ENCODE peak calls at places on chromosome 11, in four cellular contexts. C is fibroblast of mammary gland, A is pancreas, Z is cardiac muscle cell. Q is an unnamed sample.

GRCh38 chr11:14924291-14924690 is 32.3 kb upstream of the CYP2R1 start:
- DNase-seq in C (no peak), A (no peak), Z (no peak), Q (no peak)

GRCh38 chr11:69293819-69294505 is at the start of gene MYEOV:
- DNase-seq in C (peak), A (no peak), Z (no peak), Q (peak)

GRCh38 chr11:131302831-131303230 is 67.6 kb upstream of the NTM start:
- DNase-seq in C (peak), A (no peak), Z (no peak), Q (peak)

GRCh38 chr11:127925430-127925829 is 661.9 kb downstream of the ETS1 start:
- DNase-seq in C (peak), A (no peak), Z (no peak), Q (peak)

GRCh38 chr11:59698506-59698905 is 15.1 kb downstream of the OR10V1 start:
- DNase-seq in C (no peak), A (no peak), Z (no peak), Q (peak)

GRCh38 chr11:19919050-19919561 is 206.5 kb downstream of the NAV2 start:
- DNase-seq in C (peak), A (peak), Z (no peak), Q (peak)

GRCh38 chr11:63212742-63213141 is 30.7 kb downstream of the SLC22A25 start:
- DNase-seq in C (peak), A (no peak), Z (peak), Q (peak)

GRCh38 chr11:120516461-120517389 is 5.2 kb downstream of the GRIK4 start:
- DNase-seq in C (no peak), A (no peak), Z (peak), Q (no peak)

GRCh38 chr11:128448487-128448886 is 138.9 kb downstream of the ETS1 start:
- DNase-seq in C (peak), A (peak), Z (no peak), Q (no peak)

GRCh38 chr11:20000393-20001134 is 159.7 kb downstream of the DBX1 start:
- DNase-seq in C (no peak), A (no peak), Z (peak), Q (no peak)

GRCh38 chr11:1177020-1177770 is 19.4 kb downstream of the MUC5AC start:
- DNase-seq in C (no peak), A (no peak), Z (no peak), Q (no peak)

GRCh38 chr11:108733479-108734116 is 68.7 kb downstream of the DDX10 start:
- DNase-seq in C (peak), A (no peak), Z (no peak), Q (peak)

GRCh38 chr11:15893080-15893492 is 463.3 kb downstream of the SOX6 start:
- DNase-seq in C (peak), A (no peak), Z (no peak), Q (peak)

GRCh38 chr11:46120711-46121327 is 435 bp downstream of the PHF21A start:
- DNase-seq in C (peak), A (peak), Z (peak), Q (peak)

GRCh38 chr11:116397556-116398167 is 375.1 kb downstream of the BUD13 start:
- DNase-seq in C (no peak), A (no peak), Z (no peak), Q (no peak)

GRCh38 chr11:69463892-69464620 is 17.4 kb upstream of the LINC01488 start:
- DNase-seq in C (no peak), A (no peak), Z (no peak), Q (no peak)

GRCh38 chr11:104028476-104028875 is 8.0 kb upstream of the DDI1 start:
- DNase-seq in C (no peak), A (no peak), Z (no peak), Q (peak)

GRCh38 chr11:6233984-6234313 is 487 bp downstream of the FHIP1B start:
- DNase-seq in C (no peak), A (no peak), Z (no peak), Q (no peak)

GRCh38 chr11:128494418-128495332 is 92.7 kb downstream of the ETS1 start:
- DNase-seq in C (peak), A (no peak), Z (no peak), Q (no peak)

GRCh38 chr11:44561964-44562734 is 3.3 kb upstream of the CD82 start:
- DNase-seq in C (no peak), A (no peak), Z (no peak), Q (no peak)

GRCh38 chr11:102323542-102324261 is 6.4 kb downstream of the BIRC3 start:
- DNase-seq in C (peak), A (no peak), Z (no peak), Q (peak)

GRCh38 chr11:100550298-100550697 is 136.8 kb upstream of the ARHGAP42 start:
- DNase-seq in C (no peak), A (no peak), Z (no peak), Q (no peak)

GRCh38 chr11:124894606-124895430 is 2.8 kb downstream of the ROBO4 start:
- DNase-seq in C (peak), A (no peak), Z (no peak), Q (no peak)

GRCh38 chr11:14974723-14975587 is 2.8 kb upstream of the CALCA start:
- DNase-seq in C (peak), A (peak), Z (peak), Q (peak)

GRCh38 chr11:31834237-31834636 is 23.1 kb upstream of the PAX6 start:
- DNase-seq in C (no peak), A (no peak), Z (no peak), Q (no peak)

GRCh38 chr11:133508448-133508847 is 23.9 kb downstream of the OPCML start:
- DNase-seq in C (no peak), A (no peak), Z (no peak), Q (no peak)

GRCh38 chr11:45266693-45267451 is 19.3 kb downstream of the SYT13 start:
- DNase-seq in C (no peak), A (no peak), Z (no peak), Q (no peak)

GRCh38 chr11:129392995-129393394 is 17.3 kb downstream of the BARX2 start:
- DNase-seq in C (no peak), A (no peak), Z (no peak), Q (no peak)

GRCh38 chr11:70715166-70715565 is 316.8 kb downstream of the CTTN start:
- DNase-seq in C (no peak), A (no peak), Z (no peak), Q (no peak)

GRCh38 chr11:132312161-132312560 is 941.7 kb downstream of the NTM start:
- DNase-seq in C (peak), A (no peak), Z (no peak), Q (peak)

GRCh38 chr11:123308077-123308476 is 113.0 kb upstream of the CLMP start:
- DNase-seq in C (peak), A (no peak), Z (peak), Q (peak)

GRCh38 chr11:81596709-81597108 is 1137.0 kb downstream of the FAM181B start:
- DNase-seq in C (no peak), A (no peak), Z (peak), Q (no peak)

DNA sequence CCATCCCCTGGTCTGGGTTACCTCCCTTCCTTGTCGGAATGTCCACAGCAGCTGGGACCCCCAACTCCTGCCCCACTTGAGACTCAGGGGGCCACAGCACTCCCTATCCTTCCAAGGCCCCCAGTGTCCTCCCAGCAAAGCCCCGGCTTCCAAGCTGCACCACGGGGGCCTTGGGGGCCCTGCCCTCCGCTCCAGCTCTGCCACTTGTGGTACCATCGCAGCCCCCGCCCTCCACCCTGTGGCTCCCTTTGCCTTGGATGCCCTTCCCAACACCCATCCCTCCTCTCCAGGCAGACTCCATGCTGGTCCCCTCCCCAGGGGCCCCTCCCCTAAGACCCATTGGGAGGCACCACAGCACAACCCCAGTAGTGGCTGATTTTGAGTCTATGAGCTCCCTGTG is 17.3 kb downstream of the TMEM258 start:
- DNase-seq in C (no peak), A (no peak), Z (no peak), Q (no peak)
- TF ChIP-seq CTCF in C (no peak), A (no peak), Z (no peak), Q (no peak)

GRCh38 chr11:94746721-94747120 is 21.4 kb upstream of the AMOTL1 start:
- DNase-seq in C (no peak), A (no peak), Z (no peak), Q (no peak)
- TF ChIP-seq CTCF in C (no peak), A (no peak), Z (no peak), Q (no peak)

GRCh38 chr11:65378928-65379638 is 3.4 kb downstream of the SLC25A45 start:
- DNase-seq in C (no peak), A (no peak), Z (no peak), Q (no peak)

GRCh38 chr11:65377036-65377435 is 5.4 kb downstream of the SLC25A45 start:
- DNase-seq in C (no peak), A (no peak), Z (no peak), Q (no peak)

GRCh38 chr11:65377777-65378176 is 4.7 kb downstream of the SLC25A45 start:
- DNase-seq in C (no peak), A (no peak), Z (no peak), Q (no peak)

GRCh38 chr11:65379698-65380459 is 2.6 kb downstream of the SLC25A45 start:
- DNase-seq in C (no peak), A (no peak), Z (no peak), Q (no peak)

DNA sequence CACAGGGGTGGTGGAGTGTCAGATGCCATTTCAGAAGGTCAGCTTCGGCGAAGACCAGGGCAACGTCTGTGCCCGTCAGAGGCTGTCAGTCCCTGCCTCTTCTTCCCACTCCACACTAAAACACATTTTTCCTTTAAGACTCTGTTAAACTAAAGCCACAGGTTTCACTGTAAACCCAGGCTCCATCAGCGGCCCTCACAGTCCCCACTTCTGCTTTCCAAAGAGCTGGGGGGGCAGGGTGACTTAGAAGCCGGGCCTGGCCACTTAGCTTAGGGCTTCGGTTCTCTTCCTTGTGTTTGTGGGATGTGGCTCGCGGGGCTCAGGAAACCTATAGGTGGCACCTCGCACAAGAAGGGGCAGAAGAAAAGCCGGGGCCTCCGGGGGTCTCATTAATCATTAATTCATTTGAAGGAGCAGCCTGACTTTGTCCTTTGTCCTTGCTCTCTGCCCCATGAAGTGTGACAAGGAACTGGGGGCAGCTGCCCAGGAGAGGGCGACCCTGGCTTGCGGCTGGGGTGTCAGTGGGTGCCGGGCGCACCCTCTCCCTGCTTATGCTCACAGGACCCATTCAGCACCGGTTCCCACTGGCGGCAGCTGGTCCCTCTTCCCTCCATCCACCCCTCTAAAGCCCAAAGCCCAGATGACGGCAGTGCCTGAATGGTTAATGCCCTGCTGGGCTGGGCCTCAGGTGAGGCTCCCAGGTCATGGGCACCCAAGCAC is 4.1 kb downstream of the SLC25A45 start:
- DNase-seq in C (no peak), A (no peak), Z (no peak), Q (no peak)
- TF ChIP-seq CTCF in C (no peak), A (no peak), Z (no peak), Q (no peak)

GRCh38 chr11:73929388-73929787 is 21.4 kb upstream of the DNAJB13 start:
- DNase-seq in C (no peak), A (no peak), Z (no peak), Q (no peak)

GRCh38 chr11:73931951-73932350 is 18.9 kb upstream of the DNAJB13 start:
- DNase-seq in C (no peak), A (no peak), Z (no peak), Q (no peak)

DNA sequence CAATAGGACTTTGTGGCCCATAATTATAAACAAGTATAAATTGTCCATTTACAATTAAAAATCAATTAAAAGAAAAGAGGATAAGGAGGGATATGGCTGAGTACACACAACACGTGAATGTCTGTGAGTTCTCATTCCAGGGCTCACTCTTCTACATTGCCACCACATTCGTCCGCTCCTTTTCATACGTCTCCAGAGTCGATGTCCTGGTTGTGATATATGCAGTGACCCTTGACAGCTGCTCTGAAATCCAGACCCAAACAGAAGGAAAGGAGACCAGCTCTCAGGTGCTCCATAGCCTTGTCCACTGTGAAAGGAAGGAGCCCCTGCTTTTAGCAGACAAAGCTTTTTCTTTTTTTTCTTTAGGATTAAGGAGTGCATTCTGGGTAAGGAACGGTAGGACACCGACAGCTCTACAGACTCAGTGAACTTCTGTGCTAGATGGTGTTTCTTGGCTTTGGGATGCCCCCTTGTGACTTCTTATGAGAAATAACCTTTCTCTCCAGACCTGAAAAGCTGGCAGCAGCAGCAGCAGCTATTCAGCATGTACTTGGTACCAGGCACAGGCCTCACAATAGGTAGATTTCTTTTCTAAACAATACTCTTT is 19.7 kb upstream of the DNAJB13 start:
- DNase-seq in C (peak), A (no peak), Z (peak), Q (peak)
- TF ChIP-seq CTCF in C (peak), A (no peak), Z (peak), Q (peak)

DNA sequence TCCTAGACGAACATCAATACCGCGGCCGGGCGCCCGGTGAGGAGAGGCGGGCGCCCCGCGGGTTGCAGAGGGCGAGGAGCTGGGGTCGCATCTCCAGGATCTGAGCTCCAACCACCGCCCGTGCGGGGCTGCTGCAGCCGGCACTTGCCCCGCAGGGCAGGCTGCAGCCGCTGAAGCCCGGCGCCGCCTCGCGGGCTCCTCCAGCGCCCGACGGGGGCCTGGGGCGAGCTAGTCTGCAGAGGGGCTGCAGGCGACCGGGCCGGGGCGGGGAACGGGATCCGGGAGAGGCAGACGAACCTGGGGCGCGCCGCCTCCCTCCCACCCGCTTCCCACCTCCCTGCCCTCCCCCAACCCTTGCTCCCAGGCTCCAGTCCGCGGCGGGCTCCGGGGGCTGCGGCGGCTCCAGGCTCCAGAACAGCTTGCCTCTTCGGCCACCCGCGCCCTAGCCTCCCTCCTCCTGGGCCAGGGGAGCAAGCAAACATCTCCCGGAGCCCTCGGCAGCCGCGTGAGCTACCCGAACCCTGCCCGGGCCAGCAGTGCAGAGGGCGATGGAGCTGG is 858 bp downstream of the TENM4 start:
- DNase-seq in C (no peak), A (peak), Z (peak), Q (no peak)
- TF ChIP-seq CTCF in C (no peak), A (no peak), Z (no peak), Q (no peak)

GRCh38 chr11:64269380-64270234 is 14.9 kb downstream of the BAD start:
- DNase-seq in C (peak), A (peak), Z (peak), Q (peak)
- TF ChIP-seq CTCF in C (no peak), A (no peak), Z (peak), Q (no peak)

Q was measured in AG10803.